ENCODE peak calls at places on chromosome 18, in five cellular contexts. F, J, V, K and U are unnamed samples.

GRCh38 chr18:23578891-23579653 is 7.2 kb downstream of the NPC1 start:
- DNase-seq in F (no peak), J (no peak), V (no peak), K (no peak), U (no peak)

GRCh38 chr18:58863539-58864145 is 1.0 kb upstream of the ZNF532 start:
- DNase-seq in F (peak; percentile 48), J (peak; percentile 54), V (peak; percentile 15), K (peak; percentile 19), U (no peak)

GRCh38 chr18:43303376-43303775 is 26.1 kb upstream of the SYT4 start:
- DNase-seq in F (no peak), J (no peak), V (no peak), K (no peak), U (no peak)

GRCh38 chr18:24677011-24677410 is 216.6 kb downstream of the HRH4 start:
- DNase-seq in F (no peak), J (no peak), V (no peak), K (no peak), U (no peak)

GRCh38 chr18:53056064-53056463 is 716.1 kb downstream of the DCC start:
- DNase-seq in F (no peak), J (no peak), V (no peak), K (no peak), U (no peak)

GRCh38 chr18:74623047-74623816 is 25.6 kb downstream of the ZNF407 start:
- DNase-seq in F (no peak), J (no peak), V (no peak), K (no peak), U (no peak)

GRCh38 chr18:31498450-31499156 is 626 bp downstream of the DSG2 start:
- DNase-seq in F (peak; percentile 69), J (peak; percentile 55), V (no peak), K (no peak), U (no peak)

GRCh38 chr18:48842259-48843061 is 108.3 kb downstream of the SMAD7 start:
- DNase-seq in F (peak; percentile 51), J (no peak), V (no peak), K (peak; percentile 62), U (no peak)

GRCh38 chr18:23812566-23813440 is 123.5 kb downstream of the LAMA3 start:
- DNase-seq in F (no peak), J (no peak), V (no peak), K (no peak), U (no peak)

GRCh38 chr18:42113529-42114191 is 158.6 kb downstream of the PIK3C3 start:
- DNase-seq in F (no peak), J (no peak), V (no peak), K (no peak), U (no peak)

GRCh38 chr18:25109484-25109883 is 242.5 kb downstream of the ZNF521 start:
- DNase-seq in F (no peak), J (no peak), V (no peak), K (no peak), U (no peak)

GRCh38 chr18:9549405-9549804 is 65.0 kb downstream of the PPP4R1 start:
- DNase-seq in F (peak; percentile 40), J (no peak), V (no peak), K (no peak), U (no peak)

GRCh38 chr18:58205087-58205779 is 161.2 kb downstream of the NEDD4L start:
- DNase-seq in F (no peak), J (peak; percentile 63), V (no peak), K (no peak), U (no peak)

GRCh38 chr18:66548747-66549146 is 55.1 kb downstream of the CDH19 start:
- DNase-seq in F (no peak), J (no peak), V (no peak), K (no peak), U (no peak)

GRCh38 chr18:8849696-8850095 is 144.3 kb downstream of the MTCL1 start:
- DNase-seq in F (no peak), J (no peak), V (no peak), K (no peak), U (no peak)

GRCh38 chr18:6741290-6741689 is 11.8 kb downstream of the ARHGAP28 start:
- DNase-seq in F (no peak), J (peak; percentile 68), V (no peak), K (no peak), U (no peak)

GRCh38 chr18:2978626-2979025 is 34.3 kb downstream of the LPIN2 start:
- DNase-seq in F (no peak), J (peak; percentile 67), V (no peak), K (no peak), U (no peak)

GRCh38 chr18:5393779-5394178 is 98.3 kb upstream of the ZBTB14 start:
- DNase-seq in F (no peak), J (no peak), V (no peak), K (no peak), U (no peak)

GRCh38 chr18:74804677-74805076 is 207.0 kb downstream of the ZNF407 start:
- DNase-seq in F (no peak), J (no peak), V (no peak), K (no peak), U (no peak)

GRCh38 chr18:58615150-58616132 is 13.4 kb downstream of the ALPK2 start:
- DNase-seq in F (no peak), J (no peak), V (no peak), K (peak; percentile 56), U (no peak)

GRCh38 chr18:74589021-74589420 is 8.6 kb upstream of the ZNF407 start:
- DNase-seq in F (no peak), J (no peak), V (no peak), K (no peak), U (no peak)

GRCh38 chr18:160831-161570 is 2.6 kb downstream of the USP14 start:
- DNase-seq in F (no peak), J (no peak), V (no peak), K (no peak), U (no peak)

GRCh38 chr18:5294618-5295230 is 802 bp downstream of the ZBTB14 start:
- DNase-seq in F (no peak), J (peak; percentile 49), V (peak; percentile 42), K (peak; percentile 64), U (peak; percentile 67)

GRCh38 chr18:62460851-62461300 is 61.9 kb upstream of the ZCCHC2 start:
- DNase-seq in F (peak; percentile 31), J (no peak), V (no peak), K (no peak), U (no peak)

GRCh38 chr18:37434161-37434860 is 131.3 kb downstream of the CELF4 start:
- DNase-seq in F (no peak), J (no peak), V (no peak), K (no peak), U (no peak)

GRCh38 chr18:986071-986470 is 81.4 kb downstream of the ADCYAP1 start:
- DNase-seq in F (no peak), J (no peak), V (no peak), K (no peak), U (no peak)

GRCh38 chr18:26003391-26003790 is 87.0 kb downstream of the SS18 start:
- DNase-seq in F (peak; percentile 28), J (no peak), V (no peak), K (no peak), U (no peak)

GRCh38 chr18:79424880-79425572 is 29.3 kb downstream of the NFATC1 start:
- DNase-seq in F (no peak), J (no peak), V (no peak), K (no peak), U (no peak)

GRCh38 chr18:64777561-64777960 is 628.7 kb upstream of the LINC00305 start:
- DNase-seq in F (no peak), J (no peak), V (no peak), K (no peak), U (no peak)

GRCh38 chr18:54764786-54765185 is 63.5 kb upstream of the RAB27B start:
- DNase-seq in F (no peak), J (no peak), V (no peak), K (no peak), U (no peak)

GRCh38 chr18:56240405-56240804 is 398.0 kb downstream of the TXNL1 start:
- DNase-seq in F (no peak), J (no peak), V (no peak), K (no peak), U (no peak)

GRCh38 chr18:13222371-13223281 is 4.1 kb downstream of the LDLRAD4 start:
- DNase-seq in F (peak; percentile 40), J (no peak), V (no peak), K (no peak), U (no peak)

GRCh38 chr18:29160123-29160522 is 983.2 kb upstream of the CDH2 start:
- DNase-seq in F (no peak), J (no peak), V (no peak), K (no peak), U (no peak)

GRCh38 chr18:25299426-25299825 is 52.5 kb downstream of the ZNF521 start:
- DNase-seq in F (no peak), J (no peak), V (no peak), K (no peak), U (no peak)

GRCh38 chr18:5317186-5317585 is 21.7 kb upstream of the ZBTB14 start:
- DNase-seq in F (no peak), J (no peak), V (no peak), K (no peak), U (no peak)

GRCh38 chr18:79486356-79487197 is 90.8 kb downstream of the NFATC1 start:
- DNase-seq in F (no peak), J (no peak), V (no peak), K (no peak), U (no peak)

GRCh38 chr18:48441405-48441881 is 32.3 kb upstream of the ZBTB7C start:
- DNase-seq in F (no peak), J (no peak), V (no peak), K (no peak), U (no peak)

GRCh38 chr18:37783771-37784170 is 218.2 kb upstream of the CELF4 start:
- DNase-seq in F (no peak), J (no peak), V (no peak), K (no peak), U (peak; percentile 2)

GRCh38 chr18:74477771-74478170 is 18.4 kb upstream of the CNDP2 start:
- DNase-seq in F (no peak), J (no peak), V (no peak), K (no peak), U (no peak)